ENCODE peak calls at places on chromosomes 2 and 18, in nine cellular contexts. C is spleen, G is mammary epithelial cell, S is activated B cell treated with CpG ODN at 0.5 μM for 24 hours, U is H1, I is AG04449, R is dorsolateral prefrontal cortex, T is B cell, O is neural crest cell. M is an unnamed sample.

GRCh38 chr2:204473224-204473623 is 72.1 kb upstream of the PARD3B start:
- DNase-seq in C (no peak), G (no peak), S (no peak), U (no peak), I (no peak), R (no peak), T (no peak), O (no peak), M (no peak)

GRCh38 chr2:137689549-137689948 is 274.7 kb upstream of the HNMT start:
- DNase-seq in C (no peak), G (no peak), S (no peak), U (no peak), I (no peak), R (no peak), T (no peak), O (no peak), M (no peak)

GRCh38 chr2:100262555-100263320 is 59.6 kb downstream of the LONRF2 start:
- DNase-seq in C (peak), G (peak), S (peak), U (no peak), I (no peak), R (peak), T (peak), O (peak), M (peak)

GRCh38 chr2:657766-658165 is 19.4 kb downstream of the TMEM18 start:
- DNase-seq in C (no peak), G (no peak), S (no peak), U (no peak), I (no peak), R (no peak), T (no peak), O (no peak), M (no peak)

GRCh38 chr2:136527560-136527959 is 237.8 kb upstream of the THSD7B start:
- DNase-seq in C (no peak), G (peak), S (no peak), U (no peak), I (no peak), R (no peak), T (no peak), O (peak), M (peak)

GRCh38 chr18:32213693-32214092 is 23.9 kb downstream of the MEP1B start:
- DNase-seq in C (no peak), G (no peak), S (no peak), U (no peak), I (no peak), R (no peak), T (no peak), O (no peak), M (no peak)

GRCh38 chr2:59947220-59947619 is 606.2 kb downstream of the BCL11A start:
- DNase-seq in C (no peak), G (no peak), S (no peak), U (no peak), I (no peak), R (no peak), T (no peak), O (no peak), M (no peak)

GRCh38 chr2:205781244-205781643 is 98.9 kb downstream of the NRP2 start:
- DNase-seq in C (no peak), G (no peak), S (no peak), U (no peak), I (no peak), R (no peak), T (no peak), O (no peak), M (no peak)

GRCh38 chr18:42828881-42829280 is 286.6 kb downstream of the RIT2 start:
- DNase-seq in C (no peak), G (no peak), S (no peak), U (no peak), I (no peak), R (no peak), T (no peak), O (no peak), M (no peak)

GRCh38 chr18:49028801-49029506 is 78.2 kb upstream of the SMAD7 start:
- DNase-seq in C (no peak), G (no peak), S (no peak), U (no peak), I (no peak), R (peak), T (no peak), O (no peak), M (no peak)

GRCh38 chr2:8987413-8987812 is 16.1 kb downstream of the MBOAT2 start:
- DNase-seq in C (no peak), G (no peak), S (no peak), U (no peak), I (no peak), R (no peak), T (no peak), O (no peak), M (no peak)

GRCh38 chr2:11305958-11306357 is 38.5 kb downstream of the ROCK2 start:
- DNase-seq in C (no peak), G (peak), S (no peak), U (no peak), I (peak), R (no peak), T (no peak), O (no peak), M (no peak)

GRCh38 chr2:180890781-180891180 is 89.6 kb upstream of the UBE2E3 start:
- DNase-seq in C (no peak), G (no peak), S (no peak), U (no peak), I (no peak), R (no peak), T (no peak), O (no peak), M (no peak)

GRCh38 chr2:105557021-105557420 is 158.2 kb upstream of the FHL2 start:
- DNase-seq in C (no peak), G (no peak), S (no peak), U (no peak), I (no peak), R (peak), T (no peak), O (no peak), M (no peak)

GRCh38 chr2:208033701-208034502 is 8.6 kb upstream of the PLEKHM3 start:
- DNase-seq in C (no peak), G (peak), S (no peak), U (no peak), I (no peak), R (no peak), T (no peak), O (no peak), M (no peak)

GRCh38 chr2:66173635-66174034 is 261.3 kb upstream of the MEIS1 start:
- DNase-seq in C (no peak), G (no peak), S (no peak), U (no peak), I (no peak), R (no peak), T (no peak), O (no peak), M (no peak)

DNA sequence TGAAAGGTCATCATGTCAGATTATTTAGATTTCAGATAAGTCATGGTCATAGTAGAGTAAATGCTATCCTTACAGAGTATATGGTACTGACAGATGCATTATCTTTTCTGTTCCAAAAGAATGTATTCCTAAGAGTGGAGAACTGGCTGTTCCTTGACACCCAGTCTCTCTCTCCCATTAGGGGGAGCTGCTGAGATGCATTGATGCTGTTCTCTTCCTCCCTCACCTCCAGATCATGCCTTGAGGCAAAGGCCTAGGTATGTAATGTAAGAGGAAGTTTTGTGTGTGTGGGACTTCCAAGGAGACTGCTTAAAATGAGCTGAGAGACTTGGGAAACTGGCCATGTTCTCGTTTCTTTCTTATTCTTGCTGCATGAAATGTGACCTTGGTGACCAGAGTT is 979.5 kb upstream of the CELF4 start:
- DNase-seq in C (no peak), G (peak), S (no peak), U (no peak), I (no peak), R (no peak), T (no peak), O (no peak), M (peak)
- TF ChIP-seq CTCF in C (no peak), G (peak), S (no peak), U (peak), I (no peak), R (no peak), T (no peak), O (peak), M (peak)

GRCh38 chr18:8167036-8167435 is 442.2 kb upstream of the RAB12 start:
- DNase-seq in C (no peak), G (no peak), S (no peak), U (no peak), I (no peak), R (no peak), T (no peak), O (no peak), M (no peak)

GRCh38 chr18:8163287-8163959 is 445.8 kb upstream of the RAB12 start:
- DNase-seq in C (no peak), G (no peak), S (no peak), U (no peak), I (no peak), R (no peak), T (no peak), O (no peak), M (no peak)

GRCh38 chr18:8162797-8163196 is 446.4 kb upstream of the RAB12 start:
- DNase-seq in C (no peak), G (peak), S (no peak), U (no peak), I (no peak), R (no peak), T (no peak), O (no peak), M (no peak)

GRCh38 chr18:8165095-8165494 is 444.1 kb upstream of the RAB12 start:
- DNase-seq in C (no peak), G (no peak), S (no peak), U (no peak), I (no peak), R (no peak), T (no peak), O (no peak), M (no peak)

DNA sequence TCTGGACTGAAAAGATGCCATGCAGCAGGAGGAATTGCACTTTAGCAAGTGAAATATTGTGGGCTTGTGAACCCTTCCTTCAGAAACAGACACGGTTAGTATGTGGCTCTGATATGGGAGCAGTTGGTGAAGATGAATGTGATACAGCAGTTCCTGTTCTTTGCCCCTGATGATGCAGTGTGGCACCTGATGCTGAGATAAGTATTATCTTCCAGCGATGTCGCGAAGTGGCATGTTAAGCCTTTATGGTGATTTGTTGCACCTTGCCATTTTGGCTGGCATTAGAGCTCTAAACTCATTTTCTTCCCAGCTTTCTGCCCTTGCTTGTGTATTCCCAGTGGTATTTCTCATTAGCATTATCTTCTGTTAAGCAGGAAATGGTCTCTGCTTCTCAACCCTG is 441.6 kb upstream of the RAB12 start:
- DNase-seq in C (no peak), G (no peak), S (no peak), U (no peak), I (no peak), R (no peak), T (no peak), O (no peak), M (no peak)
- TF ChIP-seq CTCF in C (no peak), G (no peak), S (no peak), U (no peak), I (no peak), R (no peak), T (no peak), O (no peak), M (no peak)

GRCh38 chr2:171181067-171182049 is 20.7 kb upstream of the TLK1 start:
- DNase-seq in C (no peak), G (no peak), S (no peak), U (no peak), I (no peak), R (no peak), T (no peak), O (no peak), M (no peak)
- TF ChIP-seq CTCF in C (no peak), G (no peak), S (no peak), U (no peak), I (no peak), R (no peak), T (no peak), O (no peak), M (no peak)

GRCh38 chr2:167237478-167237877 is 349.2 kb downstream of the XIRP2 start:
- DNase-seq in C (no peak), G (no peak), S (no peak), U (no peak), I (no peak), R (no peak), T (no peak), O (no peak), M (no peak)
- TF ChIP-seq CTCF in C (no peak), G (no peak), S (no peak), U (peak), I (no peak), R (no peak), T (no peak), O (no peak), M (no peak)

DNA sequence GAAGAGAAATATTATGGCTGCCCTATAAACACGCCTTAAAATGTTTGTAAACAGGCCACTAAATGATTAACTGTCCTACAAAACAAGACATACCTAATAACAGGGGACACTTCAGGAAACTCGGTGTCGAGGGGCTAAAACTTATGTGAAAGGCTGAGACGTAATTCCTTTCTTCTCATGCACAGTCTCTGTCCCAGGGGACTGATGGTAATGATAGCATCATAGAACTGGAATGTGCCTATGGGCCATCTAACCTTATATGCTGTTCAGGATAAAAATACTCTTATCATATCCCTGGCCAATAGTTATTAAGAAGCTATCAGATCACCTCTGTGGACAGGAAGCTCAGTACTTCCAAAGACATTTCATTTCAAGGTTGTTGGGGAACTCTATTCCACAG is 252.6 kb upstream of the RASGRP3 start:
- DNase-seq in C (no peak), G (no peak), S (no peak), U (no peak), I (no peak), R (no peak), T (no peak), O (no peak), M (no peak)
- TF ChIP-seq CTCF in C (no peak), G (no peak), S (no peak), U (no peak), I (no peak), R (no peak), T (no peak), O (no peak), M (no peak)

GRCh38 chr2:108701208-108701607 is 18.1 kb upstream of the RANBP2 start:
- DNase-seq in C (no peak), G (no peak), S (no peak), U (no peak), I (no peak), R (no peak), T (no peak), O (no peak), M (no peak)
- TF ChIP-seq CTCF in C (no peak), G (no peak), S (no peak), U (no peak), I (no peak), R (no peak), T (no peak), O (no peak), M (no peak)

M was measured in nephron progenitor cell.